ENCODE peak calls at places on chromosomes 7 and 10, in ten cellular contexts. One of them, this sample, is unnamed.

GRCh38 chr10:34346516-34347150 is 468.5 kb downstream of the PARD3 start:
- DNase-seq in RWPE1: no peak
- DNase-seq in GM23248: peak
- DNase-seq in gastrocnemius medialis: no peak
- DNase-seq in stomach: no peak
- DNase-seq in body of pancreas: no peak
- DNase-seq in ascending aorta: no peak
- DNase-seq in K562: no peak
- DNase-seq in CD4-positive, alpha-beta memory T cell: no peak
- DNase-seq in GM23338: no peak
- DNase-seq in this sample: no peak

GRCh38 chr10:34134602-34135001 is 680.5 kb downstream of the PARD3 start:
- DNase-seq in RWPE1: no peak
- DNase-seq in GM23248: no peak
- DNase-seq in gastrocnemius medialis: no peak
- DNase-seq in stomach: no peak
- DNase-seq in body of pancreas: no peak
- DNase-seq in ascending aorta: no peak
- DNase-seq in K562: no peak
- DNase-seq in CD4-positive, alpha-beta memory T cell: no peak
- DNase-seq in GM23338: no peak
- DNase-seq in this sample: no peak

GRCh38 chr7:159102681-159103381 is 41.8 kb downstream of the VIPR2 start:
- DNase-seq in RWPE1: no peak
- DNase-seq in GM23248: no peak
- DNase-seq in gastrocnemius medialis: no peak
- DNase-seq in stomach: no peak
- DNase-seq in body of pancreas: peak
- DNase-seq in ascending aorta: no peak
- DNase-seq in K562: no peak
- DNase-seq in CD4-positive, alpha-beta memory T cell: no peak
- DNase-seq in GM23338: no peak
- DNase-seq in this sample: no peak

GRCh38 chr7:117114272-117114671 is 161.0 kb downstream of the ST7 start:
- DNase-seq in RWPE1: no peak
- DNase-seq in GM23248: no peak
- DNase-seq in gastrocnemius medialis: no peak
- DNase-seq in stomach: no peak
- DNase-seq in body of pancreas: no peak
- DNase-seq in ascending aorta: no peak
- DNase-seq in K562: no peak
- DNase-seq in CD4-positive, alpha-beta memory T cell: no peak
- DNase-seq in GM23338: no peak
- DNase-seq in this sample: no peak

GRCh38 chr10:97686301-97686961 is 610 bp downstream of the AVPI1 start:
- DNase-seq in RWPE1: no peak
- DNase-seq in GM23248: peak
- DNase-seq in gastrocnemius medialis: no peak
- DNase-seq in stomach: no peak
- DNase-seq in body of pancreas: no peak
- DNase-seq in ascending aorta: no peak
- DNase-seq in K562: peak
- DNase-seq in CD4-positive, alpha-beta memory T cell: peak
- DNase-seq in GM23338: no peak
- DNase-seq in this sample: no peak

GRCh38 chr7:13641699-13642098 is 347.8 kb downstream of the ETV1 start:
- DNase-seq in RWPE1: no peak
- DNase-seq in GM23248: peak
- DNase-seq in gastrocnemius medialis: no peak
- DNase-seq in stomach: no peak
- DNase-seq in body of pancreas: peak
- DNase-seq in ascending aorta: no peak
- DNase-seq in K562: no peak
- DNase-seq in CD4-positive, alpha-beta memory T cell: no peak
- DNase-seq in GM23338: no peak
- DNase-seq in this sample: no peak

GRCh38 chr10:80382989-80383388 is 25.4 kb upstream of the PRXL2A start:
- DNase-seq in RWPE1: peak
- DNase-seq in GM23248: peak
- DNase-seq in gastrocnemius medialis: no peak
- DNase-seq in stomach: no peak
- DNase-seq in body of pancreas: peak
- DNase-seq in ascending aorta: no peak
- DNase-seq in K562: peak
- DNase-seq in CD4-positive, alpha-beta memory T cell: peak
- DNase-seq in GM23338: peak
- DNase-seq in this sample: peak

GRCh38 chr7:153354071-153354470 is 594.5 kb downstream of the ACTR3B start:
- DNase-seq in RWPE1: no peak
- DNase-seq in GM23248: no peak
- DNase-seq in gastrocnemius medialis: no peak
- DNase-seq in stomach: no peak
- DNase-seq in body of pancreas: no peak
- DNase-seq in ascending aorta: no peak
- DNase-seq in K562: no peak
- DNase-seq in CD4-positive, alpha-beta memory T cell: no peak
- DNase-seq in GM23338: no peak
- DNase-seq in this sample: no peak

GRCh38 chr7:155878250-155878649 is 66.0 kb upstream of the SHH start:
- DNase-seq in RWPE1: no peak
- DNase-seq in GM23248: no peak
- DNase-seq in gastrocnemius medialis: no peak
- DNase-seq in stomach: no peak
- DNase-seq in body of pancreas: no peak
- DNase-seq in ascending aorta: no peak
- DNase-seq in K562: no peak
- DNase-seq in CD4-positive, alpha-beta memory T cell: no peak
- DNase-seq in GM23338: no peak
- DNase-seq in this sample: no peak

GRCh38 chr10:3785849-3786290 is 861 bp upstream of the KLF6 start:
- DNase-seq in RWPE1: no peak
- DNase-seq in GM23248: peak
- DNase-seq in gastrocnemius medialis: no peak
- DNase-seq in stomach: no peak
- DNase-seq in body of pancreas: peak
- DNase-seq in ascending aorta: no peak
- DNase-seq in K562: peak
- DNase-seq in CD4-positive, alpha-beta memory T cell: peak
- DNase-seq in GM23338: peak
- DNase-seq in this sample: peak

GRCh38 chr10:97689637-97690036 is 2.6 kb upstream of the AVPI1 start:
- DNase-seq in RWPE1: peak
- DNase-seq in GM23248: peak
- DNase-seq in gastrocnemius medialis: peak
- DNase-seq in stomach: peak
- DNase-seq in body of pancreas: no peak
- DNase-seq in ascending aorta: no peak
- DNase-seq in K562: peak
- DNase-seq in CD4-positive, alpha-beta memory T cell: no peak
- DNase-seq in GM23338: peak
- DNase-seq in this sample: no peak

GRCh38 chr7:27167170-27167505 is 1.8 kb upstream of the HOXA9 start:
- DNase-seq in RWPE1: no peak
- DNase-seq in GM23248: peak
- DNase-seq in gastrocnemius medialis: peak
- DNase-seq in stomach: no peak
- DNase-seq in body of pancreas: no peak
- DNase-seq in ascending aorta: no peak
- DNase-seq in K562: no peak
- DNase-seq in CD4-positive, alpha-beta memory T cell: no peak
- DNase-seq in GM23338: peak
- DNase-seq in this sample: no peak

GRCh38 chr10:131532745-131533341 is 221.3 kb upstream of the TCERG1L start:
- DNase-seq in RWPE1: no peak
- DNase-seq in GM23248: no peak
- DNase-seq in gastrocnemius medialis: no peak
- DNase-seq in stomach: no peak
- DNase-seq in body of pancreas: no peak
- DNase-seq in ascending aorta: no peak
- DNase-seq in K562: no peak
- DNase-seq in CD4-positive, alpha-beta memory T cell: no peak
- DNase-seq in GM23338: no peak
- DNase-seq in this sample: no peak

GRCh38 chr10:29379208-29379607 is 90.3 kb downstream of the LYZL1 start:
- DNase-seq in RWPE1: no peak
- DNase-seq in GM23248: no peak
- DNase-seq in gastrocnemius medialis: no peak
- DNase-seq in stomach: no peak
- DNase-seq in body of pancreas: no peak
- DNase-seq in ascending aorta: no peak
- DNase-seq in K562: no peak
- DNase-seq in CD4-positive, alpha-beta memory T cell: no peak
- DNase-seq in GM23338: no peak
- DNase-seq in this sample: no peak

GRCh38 chr10:29377333-29377961 is 88.6 kb downstream of the LYZL1 start:
- DNase-seq in RWPE1: peak
- DNase-seq in GM23248: peak
- DNase-seq in gastrocnemius medialis: no peak
- DNase-seq in stomach: no peak
- DNase-seq in body of pancreas: no peak
- DNase-seq in ascending aorta: no peak
- DNase-seq in K562: peak
- DNase-seq in CD4-positive, alpha-beta memory T cell: peak
- DNase-seq in GM23338: peak
- DNase-seq in this sample: no peak

GRCh38 chr10:29378106-29378505 is 89.2 kb downstream of the LYZL1 start:
- DNase-seq in RWPE1: no peak
- DNase-seq in GM23248: no peak
- DNase-seq in gastrocnemius medialis: no peak
- DNase-seq in stomach: no peak
- DNase-seq in body of pancreas: no peak
- DNase-seq in ascending aorta: no peak
- DNase-seq in K562: no peak
- DNase-seq in CD4-positive, alpha-beta memory T cell: no peak
- DNase-seq in GM23338: no peak
- DNase-seq in this sample: no peak

GRCh38 chr10:29386347-29386999 is 97.6 kb downstream of the LYZL1 start:
- DNase-seq in RWPE1: peak
- DNase-seq in GM23248: peak
- DNase-seq in gastrocnemius medialis: no peak
- DNase-seq in stomach: no peak
- DNase-seq in body of pancreas: no peak
- DNase-seq in ascending aorta: no peak
- DNase-seq in K562: peak
- DNase-seq in CD4-positive, alpha-beta memory T cell: peak
- DNase-seq in GM23338: peak
- DNase-seq in this sample: no peak

GRCh38 chr10:29381230-29381563 is 92.3 kb downstream of the LYZL1 start:
- DNase-seq in RWPE1: no peak
- DNase-seq in GM23248: no peak
- DNase-seq in gastrocnemius medialis: no peak
- DNase-seq in stomach: no peak
- DNase-seq in body of pancreas: no peak
- DNase-seq in ascending aorta: no peak
- DNase-seq in K562: no peak
- DNase-seq in CD4-positive, alpha-beta memory T cell: no peak
- DNase-seq in GM23338: no peak
- DNase-seq in this sample: no peak
- H3K27ac ChIP-seq in RWPE1: no peak
- H3K27ac ChIP-seq in GM23248: no peak
- H3K27ac ChIP-seq in gastrocnemius medialis: no peak
- H3K27ac ChIP-seq in stomach: no peak
- H3K27ac ChIP-seq in body of pancreas: no peak
- H3K27ac ChIP-seq in ascending aorta: no peak
- H3K27ac ChIP-seq in K562: no peak
- H3K27ac ChIP-seq in CD4-positive, alpha-beta memory T cell: no peak
- H3K27ac ChIP-seq in GM23338: no peak
- H3K27ac ChIP-seq in this sample: no peak

DNA sequence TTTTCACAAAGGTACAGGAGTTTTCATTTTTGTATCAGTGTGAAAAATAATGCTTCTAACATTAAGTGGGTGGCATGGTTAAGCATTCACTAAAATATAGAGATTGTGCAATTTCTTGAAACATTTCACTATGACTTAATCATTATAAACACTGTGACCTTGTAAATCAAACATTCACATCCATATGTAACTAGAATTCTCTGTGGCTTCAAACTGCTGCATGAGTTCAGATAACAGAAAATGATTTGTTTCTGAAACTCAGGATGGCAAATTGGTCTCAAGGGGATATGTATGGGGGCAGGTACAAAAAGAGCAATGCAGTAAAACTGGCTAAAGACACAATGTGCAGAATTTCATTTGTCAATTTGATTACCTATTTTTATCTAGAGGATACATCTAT is 3.8 kb downstream of the FAM133B start:
- DNase-seq in RWPE1: no peak
- DNase-seq in GM23248: peak
- DNase-seq in gastrocnemius medialis: no peak
- DNase-seq in stomach: no peak
- DNase-seq in body of pancreas: no peak
- DNase-seq in ascending aorta: no peak
- DNase-seq in K562: no peak
- DNase-seq in CD4-positive, alpha-beta memory T cell: no peak
- DNase-seq in GM23338: no peak
- DNase-seq in this sample: no peak
- H3K27ac ChIP-seq in RWPE1: no peak
- H3K27ac ChIP-seq in GM23248: peak
- H3K27ac ChIP-seq in gastrocnemius medialis: no peak
- H3K27ac ChIP-seq in stomach: no peak
- H3K27ac ChIP-seq in body of pancreas: no peak
- H3K27ac ChIP-seq in ascending aorta: no peak
- H3K27ac ChIP-seq in K562: peak
- H3K27ac ChIP-seq in CD4-positive, alpha-beta memory T cell: no peak
- H3K27ac ChIP-seq in GM23338: peak
- H3K27ac ChIP-seq in this sample: no peak

GRCh38 chr7:30473393-30473775 is 5.2 kb downstream of the NOD1 start:
- DNase-seq in RWPE1: no peak
- DNase-seq in GM23248: no peak
- DNase-seq in gastrocnemius medialis: no peak
- DNase-seq in stomach: no peak
- DNase-seq in body of pancreas: no peak
- DNase-seq in ascending aorta: no peak
- DNase-seq in K562: no peak
- DNase-seq in CD4-positive, alpha-beta memory T cell: no peak
- DNase-seq in GM23338: no peak
- DNase-seq in this sample: no peak
- H3K27ac ChIP-seq in RWPE1: no peak
- H3K27ac ChIP-seq in GM23248: peak
- H3K27ac ChIP-seq in gastrocnemius medialis: peak
- H3K27ac ChIP-seq in stomach: peak
- H3K27ac ChIP-seq in body of pancreas: no peak
- H3K27ac ChIP-seq in ascending aorta: peak
- H3K27ac ChIP-seq in K562: no peak
- H3K27ac ChIP-seq in CD4-positive, alpha-beta memory T cell: no peak
- H3K27ac ChIP-seq in GM23338: no peak
- H3K27ac ChIP-seq in this sample: peak

GRCh38 chr10:101961591-101962498 is 94.1 kb downstream of the ARMH3 start:
- DNase-seq in RWPE1: no peak
- DNase-seq in GM23248: peak
- DNase-seq in gastrocnemius medialis: peak
- DNase-seq in stomach: no peak
- DNase-seq in body of pancreas: peak
- DNase-seq in ascending aorta: no peak
- DNase-seq in K562: no peak
- DNase-seq in CD4-positive, alpha-beta memory T cell: no peak
- DNase-seq in GM23338: no peak
- DNase-seq in this sample: peak
- H3K27ac ChIP-seq in RWPE1: no peak
- H3K27ac ChIP-seq in GM23248: peak
- H3K27ac ChIP-seq in gastrocnemius medialis: peak
- H3K27ac ChIP-seq in stomach: no peak
- H3K27ac ChIP-seq in body of pancreas: peak
- H3K27ac ChIP-seq in ascending aorta: peak
- H3K27ac ChIP-seq in K562: no peak
- H3K27ac ChIP-seq in CD4-positive, alpha-beta memory T cell: no peak
- H3K27ac ChIP-seq in GM23338: no peak
- H3K27ac ChIP-seq in this sample: peak

GRCh38 chr10:133273534-133274143 is 3.0 kb downstream of the ADAM8 start:
- DNase-seq in RWPE1: no peak
- DNase-seq in GM23248: no peak
- DNase-seq in gastrocnemius medialis: no peak
- DNase-seq in stomach: no peak
- DNase-seq in body of pancreas: no peak
- DNase-seq in ascending aorta: no peak
- DNase-seq in K562: no peak
- DNase-seq in CD4-positive, alpha-beta memory T cell: no peak
- DNase-seq in GM23338: no peak
- DNase-seq in this sample: no peak
- H3K27ac ChIP-seq in RWPE1: no peak
- H3K27ac ChIP-seq in GM23248: no peak
- H3K27ac ChIP-seq in gastrocnemius medialis: no peak
- H3K27ac ChIP-seq in stomach: no peak
- H3K27ac ChIP-seq in body of pancreas: no peak
- H3K27ac ChIP-seq in ascending aorta: no peak
- H3K27ac ChIP-seq in K562: no peak
- H3K27ac ChIP-seq in CD4-positive, alpha-beta memory T cell: peak
- H3K27ac ChIP-seq in GM23338: no peak
- H3K27ac ChIP-seq in this sample: no peak